ENCODE peak calls at places on chromosomes 3 and 15, in ten cellular contexts. E, R, I, M, B, K, N, Q, O and U are unnamed samples.

GRCh38 chr3:128549283-128550112 is 56.5 kb upstream of the GATA2 start:
- DNase-seq in Q (no peak), M (no peak), O (no peak), K (no peak), I (peak; percentile 22), B (peak; percentile 79), R (no peak), E (no peak), N (no peak), U (peak; percentile 67)

GRCh38 chr15:37102315-37103021 is 2.1 kb upstream of the MEIS2 start:
- DNase-seq in O (peak; percentile 78), N (peak; percentile 12), M (no peak), K (no peak), E (no peak), Q (no peak), R (no peak), I (peak; percentile 30), B (peak; percentile 44), U (no peak)

GRCh38 chr3:135271562-135272290 is 476.7 kb downstream of the EPHB1 start:
- DNase-seq in E (no peak), Q (no peak), M (no peak), I (no peak), N (no peak), B (peak; percentile 74), K (no peak), O (no peak), R (no peak), U (no peak)

GRCh38 chr3:195823998-195824397 is 12.3 kb upstream of the MUC4 start:
- DNase-seq in R (no peak), M (no peak), Q (no peak), O (no peak), E (no peak), I (no peak), N (no peak), K (no peak), B (no peak), U (no peak)

GRCh38 chr3:123338620-123339061 is 110.2 kb downstream of the ADCY5 start:
- DNase-seq in M (no peak), E (no peak), R (no peak), I (no peak), B (peak; percentile 15), O (no peak), K (no peak), N (no peak), Q (no peak), U (no peak)

GRCh38 chr3:162994165-162994564 is 1497.6 kb downstream of the OTOL1 start:
- DNase-seq in M (no peak), N (no peak), Q (no peak), K (no peak), B (no peak), R (no peak), I (no peak), O (no peak), E (no peak), U (no peak)

GRCh38 chr3:142098974-142099373 is 50.4 kb downstream of the TFDP2 start:
- DNase-seq in O (no peak), E (no peak), K (no peak), B (no peak), M (no peak), N (peak; percentile 35), R (no peak), I (no peak), Q (no peak), U (no peak)

GRCh38 chr3:30294241-30294667 is 312.1 kb upstream of the TGFBR2 start:
- DNase-seq in M (no peak), K (no peak), Q (no peak), I (no peak), N (no peak), E (no peak), R (no peak), O (peak; percentile 52), B (peak; percentile 31), U (no peak)

GRCh38 chr3:12027199-12027598 is 23.0 kb downstream of the SYN2 start:
- DNase-seq in M (no peak), B (no peak), E (no peak), O (no peak), Q (no peak), R (no peak), N (no peak), K (no peak), I (no peak), U (no peak)

DNA sequence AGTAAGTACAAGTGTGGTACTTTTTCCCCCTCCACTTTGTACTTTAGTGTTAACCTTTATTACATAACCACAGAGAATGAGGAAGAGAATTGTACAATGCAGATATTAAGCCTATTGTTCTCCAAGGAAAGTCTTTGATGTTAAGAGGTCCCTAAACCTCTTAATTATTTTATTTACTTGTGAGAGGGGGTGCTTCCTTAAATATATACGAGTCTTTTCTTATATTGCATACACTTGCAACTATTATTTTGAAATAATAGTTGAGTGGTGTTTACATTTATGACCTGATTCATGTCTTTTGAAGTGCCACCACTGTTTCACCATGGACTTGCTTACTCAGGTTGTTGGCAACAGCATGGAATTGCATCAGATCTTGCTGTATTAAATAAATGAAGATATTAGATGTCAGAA is 10.1 kb downstream of the USP3 start:
- DNase-seq in B (no peak), O (no peak), I (no peak), M (no peak), E (no peak), Q (no peak), R (no peak), N (no peak), K (no peak), U (no peak)
- H3K4me3 ChIP-seq in B (no peak overlapping the region), O (no peak overlapping the region), I (no peak overlapping the region), M (no peak overlapping the region), E (no peak overlapping the region), Q (no peak overlapping the region), R (no peak overlapping the region), N (no peak overlapping the region), K (no peak overlapping the region), U (no peak overlapping the region)

GRCh38 chr3:105837143-105837740 is 31.6 kb downstream of the CBLB start:
- DNase-seq in E (no peak), R (no peak), K (no peak), I (no peak), Q (no peak), O (no peak), N (peak; percentile 68), B (no peak), M (no peak), U (no peak)

GRCh38 chr3:105836533-105836932 is 32.3 kb downstream of the CBLB start:
- DNase-seq in I (no peak), Q (no peak), B (no peak), K (no peak), E (no peak), M (no peak), R (no peak), O (no peak), N (peak; percentile 71), U (no peak)

GRCh38 chr3:105834768-105835167 is 34.0 kb downstream of the CBLB start:
- DNase-seq in O (no peak), N (no peak), Q (no peak), I (no peak), M (no peak), R (no peak), K (no peak), B (no peak), E (no peak), U (no peak)

GRCh38 chr3:105837947-105838346 is 30.9 kb downstream of the CBLB start:
- DNase-seq in O (no peak), M (no peak), I (no peak), R (no peak), B (no peak), N (no peak), E (no peak), K (no peak), Q (no peak), U (no peak)

GRCh38 chr3:105835606-105836005 is 33.2 kb downstream of the CBLB start:
- DNase-seq in I (peak; percentile 25), O (no peak), M (no peak), R (no peak), Q (no peak), E (no peak), B (no peak), K (no peak), N (no peak), U (no peak)
- H3K27ac ChIP-seq in I (no peak overlapping the region), O (no peak overlapping the region), M (no peak overlapping the region), R (no peak overlapping the region), Q (no peak overlapping the region), E (no peak overlapping the region), B (no peak overlapping the region), K (no peak overlapping the region), N (peak overlapping the region; percentile 77), U (peak overlapping the region; percentile 51)

GRCh38 chr3:173843060-173843459 is 445.5 kb downstream of the NLGN1 start:
- DNase-seq in M (no peak), O (no peak), N (no peak), I (no peak), E (no peak), K (no peak), R (no peak), B (no peak), Q (no peak), U (no peak)

GRCh38 chr3:173839859-173840258 is 442.3 kb downstream of the NLGN1 start:
- DNase-seq in N (no peak), I (no peak), M (no peak), E (no peak), O (no peak), R (no peak), Q (no peak), B (no peak), K (no peak), U (no peak)

GRCh38 chr3:173841334-173841733 is 443.8 kb downstream of the NLGN1 start:
- DNase-seq in M (no peak), O (peak; percentile 57), B (no peak), N (no peak), E (no peak), R (no peak), K (no peak), I (no peak), Q (no peak), U (no peak)

DNA sequence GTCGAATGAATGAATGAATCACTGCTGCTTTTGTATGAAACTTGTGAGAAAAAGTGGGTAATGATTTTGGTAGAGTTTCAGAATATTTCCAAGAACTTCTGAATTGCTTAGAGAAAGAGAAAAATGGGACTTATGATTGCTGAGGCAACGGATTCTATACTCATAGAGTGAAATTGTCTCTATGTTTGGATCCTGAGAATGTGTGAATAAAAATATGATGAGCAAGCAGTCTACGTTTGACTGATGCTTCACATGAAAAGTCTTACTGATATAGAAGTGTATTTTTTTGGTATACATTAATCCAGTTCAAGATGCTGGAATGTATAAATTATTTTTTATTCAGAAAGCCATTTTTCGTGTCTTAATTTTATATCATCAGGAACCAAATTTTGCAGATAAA is 441.1 kb downstream of the NLGN1 start:
- DNase-seq in I (no peak), R (no peak), K (no peak), B (no peak), N (no peak), M (no peak), O (no peak), Q (no peak), E (no peak), U (no peak)
- H3K4me3 ChIP-seq in I (no peak overlapping the region), R (no peak overlapping the region), K (no peak overlapping the region), B (no peak overlapping the region), N (no peak overlapping the region), M (no peak overlapping the region), O (no peak overlapping the region), Q (no peak overlapping the region), E (no peak overlapping the region), U (no peak overlapping the region)

DNA sequence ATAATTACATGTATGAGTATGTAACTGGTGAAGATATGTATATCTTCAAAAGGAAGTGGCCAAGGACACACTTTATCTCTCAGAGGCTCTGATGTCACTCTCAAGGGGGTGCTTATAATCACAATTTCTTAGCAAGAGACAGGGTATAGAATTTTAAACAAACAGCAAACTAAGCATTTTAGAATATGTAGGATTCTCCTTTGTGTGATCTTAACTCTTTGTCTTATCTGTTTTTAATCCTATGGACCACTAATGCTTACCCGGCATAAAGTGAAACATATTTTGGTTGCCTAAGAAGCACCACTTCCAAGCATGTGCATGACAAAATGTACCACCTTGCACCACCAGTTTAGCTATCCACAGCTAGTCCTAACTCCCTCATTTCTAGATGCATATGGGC is 8.2 kb upstream of the MBNL1 start:
- DNase-seq in N (no peak), M (no peak), E (no peak), Q (no peak), R (no peak), I (no peak), K (no peak), O (no peak), B (no peak), U (no peak)
- H3K27ac ChIP-seq in N (no peak overlapping the region), M (peak overlapping the region; percentile 86), E (peak overlapping the region; percentile 13), Q (no peak overlapping the region), R (no peak overlapping the region), I (no peak overlapping the region), K (no peak overlapping the region), O (no peak overlapping the region), B (no peak overlapping the region), U (no peak overlapping the region)